ENCODE peak calls at places on chromosomes 5 and 9, in five cellular contexts. E is dorsolateral prefrontal cortex, V is AG04449, G is astrocyte of the spinal cord, P is PC-9. H is an unnamed sample.

GRCh38 chr9:132877818-132878694 is at the start of gene AK8:
- DNase-seq in E (peak; percentile 53), V (no peak), G (peak; percentile 73), P (peak; percentile 45), H (peak; percentile 73)

GRCh38 chr5:108727154-108727638 is 20.5 kb upstream of the FER start:
- DNase-seq in E (peak; percentile 37), V (no peak), G (no peak), P (peak; percentile 51), H (peak; percentile 76)

GRCh38 chr9:18985464-18985951 is 47.5 kb downstream of the SAXO1 start:
- DNase-seq in E (no peak), V (peak; percentile 38), G (no peak), P (no peak), H (no peak)

GRCh38 chr5:67377651-67378050 is 181.1 kb upstream of the CD180 start:
- DNase-seq in E (no peak), V (no peak), G (no peak), P (no peak), H (peak; percentile 23)

GRCh38 chr9:81053298-81054025 is 635.9 kb downstream of the TLE1 start:
- DNase-seq in E (no peak), V (no peak), G (peak; percentile 39), P (no peak), H (no peak)

GRCh38 chr5:129271309-129271708 is 176.8 kb downstream of the ISOC1 start:
- DNase-seq in E (no peak), V (no peak), G (no peak), P (no peak), H (peak; percentile 52)

GRCh38 chr5:83657807-83658206 is 62.8 kb downstream of the HAPLN1 start:
- DNase-seq in E (no peak), V (no peak), G (no peak), P (no peak), H (no peak)

GRCh38 chr5:154611341-154611767 is 133.3 kb upstream of the HAND1 start:
- DNase-seq in E (no peak), V (no peak), G (no peak), P (no peak), H (no peak)

GRCh38 chr5:124677999-124678385 is 68.4 kb downstream of the ZNF608 start:
- DNase-seq in E (no peak), V (no peak), G (no peak), P (no peak), H (no peak)

GRCh38 chr5:118834710-118835109 is 153.6 kb downstream of the DTWD2 start:
- DNase-seq in E (no peak), V (no peak), G (no peak), P (no peak), H (no peak)

GRCh38 chr9:117963493-117963892 is 259.3 kb downstream of the TLR4 start:
- DNase-seq in E (no peak), V (no peak), G (no peak), P (no peak), H (no peak)

GRCh38 chr9:70924905-70925547 is 196.4 kb downstream of the TRPM3 start:
- DNase-seq in E (peak; percentile 54), V (peak; percentile 65), G (peak; percentile 90), P (no peak), H (peak; percentile 82)

GRCh38 chr5:68962632-68963484 is 131.0 kb upstream of the SLC30A5 start:
- DNase-seq in E (peak; percentile 76), V (no peak), G (peak; percentile 68), P (peak; percentile 42), H (peak; percentile 59)

GRCh38 chr9:32741706-32742105 is 41.6 kb upstream of the TMEM215 start:
- DNase-seq in E (no peak), V (no peak), G (peak; percentile 34), P (peak; percentile 82), H (peak; percentile 60)

GRCh38 chr9:93452710-93453046 is 703 bp downstream of the FAM120AOS start:
- DNase-seq in E (no peak), V (no peak), G (no peak), P (peak; percentile 36), H (peak; percentile 22)

GRCh38 chr9:70413427-70413797 is 1.0 kb downstream of the KLF9 start:
- DNase-seq in E (no peak), V (no peak), G (no peak), P (peak; percentile 44), H (no peak)

GRCh38 chr5:59921816-59922215 is 28.3 kb upstream of the PDE4D start:
- DNase-seq in E (no peak), V (no peak), G (no peak), P (no peak), H (no peak)

GRCh38 chr5:638501-639252 is 26.5 kb downstream of the CEP72 start:
- DNase-seq in E (no peak), V (no peak), G (no peak), P (no peak), H (no peak)

GRCh38 chr5:169700611-169701010 is 63.5 kb downstream of the DOCK2 start:
- DNase-seq in E (no peak), V (no peak), G (no peak), P (no peak), H (no peak)

GRCh38 chr5:169702726-169703481 is 65.8 kb downstream of the DOCK2 start:
- DNase-seq in E (no peak), V (no peak), G (peak; percentile 32), P (no peak), H (no peak)

GRCh38 chr5:169705322-169705721 is 68.2 kb downstream of the DOCK2 start:
- DNase-seq in E (no peak), V (no peak), G (no peak), P (no peak), H (no peak)

GRCh38 chr5:169703803-169704202 is 66.7 kb downstream of the DOCK2 start:
- DNase-seq in E (no peak), V (no peak), G (no peak), P (no peak), H (no peak)

DNA sequence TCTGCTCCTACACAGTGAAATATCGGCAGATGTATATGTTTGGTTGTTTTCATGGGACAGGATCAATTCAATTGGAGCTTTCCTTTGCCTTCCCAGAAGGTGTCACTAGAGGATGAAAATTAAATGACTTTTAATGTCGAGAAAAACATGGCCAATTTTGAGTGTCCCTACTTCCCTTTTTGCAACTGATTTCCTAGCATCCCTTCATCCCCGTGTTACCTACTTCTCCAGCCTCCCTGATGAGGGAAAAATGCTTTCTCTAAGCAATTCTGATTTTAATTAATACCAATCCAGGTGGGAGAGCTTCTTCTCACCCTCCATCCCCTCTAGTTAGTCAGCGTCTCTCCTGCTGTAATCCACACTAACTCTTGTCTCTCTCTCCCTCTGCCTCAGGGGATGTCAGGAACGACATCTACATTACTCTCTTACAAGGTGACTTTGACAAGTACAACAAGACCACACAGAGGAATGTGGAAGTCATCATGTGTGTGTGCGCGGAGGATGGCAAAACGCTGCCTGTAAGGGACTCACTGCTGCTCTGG is 64.9 kb downstream of the DOCK2 start:
- DNase-seq in E (no peak), V (no peak), G (peak; percentile 66), P (peak; percentile 56), H (peak; percentile 50)
- TF ChIP-seq CTCF in E (peak; percentile 75), V (peak; percentile 54), G (peak; percentile 67), P (peak; percentile 65), H (peak; percentile 67)

GRCh38 chr9:121597693-121598166 is 53.7 kb upstream of the DAB2IP start:
- DNase-seq in E (no peak), V (no peak), G (no peak), P (no peak), H (no peak)

GRCh38 chr9:121596515-121596914 is 54.9 kb upstream of the DAB2IP start:
- DNase-seq in E (no peak), V (no peak), G (no peak), P (no peak), H (no peak)

GRCh38 chr9:121599872-121600585 is 51.4 kb upstream of the DAB2IP start:
- DNase-seq in E (no peak), V (no peak), G (no peak), P (no peak), H (no peak)

GRCh38 chr9:121599186-121599871 is 52.1 kb upstream of the DAB2IP start:
- DNase-seq in E (no peak), V (no peak), G (no peak), P (peak; percentile 69), H (peak; percentile 64)

GRCh38 chr9:121598167-121599000 is 53.0 kb upstream of the DAB2IP start:
- DNase-seq in E (no peak), V (peak; percentile 67), G (peak; percentile 75), P (peak; percentile 90), H (peak; percentile 91)
- H3K4me3 ChIP-seq in E (peak overlapping the region; percentile 71), V (peak overlapping the region; percentile 57), G (peak overlapping the region; percentile 17), P (peak overlapping the region; percentile 92), H (peak overlapping the region; percentile 48)

GRCh38 chr5:114065942-114066341 is 295.9 kb upstream of the KCNN2 start:
- DNase-seq in E (no peak), V (no peak), G (no peak), P (no peak), H (no peak)

DNA sequence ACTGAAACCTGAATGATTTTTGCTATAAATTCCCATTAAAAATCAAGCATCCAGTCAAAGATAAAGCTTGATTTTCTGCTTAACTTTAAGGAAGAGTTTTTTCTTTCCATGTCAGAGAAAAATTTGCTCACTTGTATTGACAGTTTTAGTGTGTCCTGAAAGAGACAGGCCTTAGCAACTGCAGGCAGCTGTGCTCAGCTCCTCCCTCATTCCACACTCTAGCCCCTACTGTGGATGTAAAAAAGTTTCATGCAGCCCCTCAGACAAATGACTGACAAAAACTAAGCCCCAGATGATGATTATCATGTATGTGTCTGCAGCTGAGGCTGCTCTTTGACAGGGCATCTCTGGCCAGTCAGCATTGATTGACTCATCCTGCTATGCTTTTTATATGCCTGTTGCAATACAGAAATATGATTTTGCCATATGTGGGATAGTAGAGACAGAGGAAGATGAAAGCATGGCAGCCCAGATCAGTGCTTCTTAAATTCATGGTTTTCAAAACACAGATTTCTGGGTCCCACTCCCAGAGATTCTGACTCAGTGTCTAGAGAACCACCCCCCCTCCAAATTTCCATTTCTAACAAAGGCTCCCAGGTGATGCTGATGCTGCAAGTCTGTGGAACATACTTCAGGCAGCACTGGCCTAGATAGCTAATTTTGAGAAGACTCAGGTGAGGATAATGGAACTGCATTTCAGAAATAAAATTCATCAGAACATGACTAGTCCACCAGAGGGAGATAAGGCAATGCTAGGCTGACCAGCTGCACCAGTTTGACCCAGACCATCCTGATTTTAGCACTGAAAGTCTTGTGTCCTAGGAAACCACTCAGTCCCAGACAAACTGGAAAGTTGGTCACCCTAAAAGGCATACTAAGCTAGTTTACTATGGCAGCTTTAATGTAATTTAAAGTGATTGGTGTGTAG is 298.7 kb upstream of the KCNN2 start:
- DNase-seq in E (no peak), V (no peak), G (no peak), P (no peak), H (peak; percentile 5)
- TF ChIP-seq CTCF in E (no peak), V (peak; percentile 19), G (no peak), P (no peak), H (no peak)

GRCh38 chr9:131330814-131331600 is 41.5 kb downstream of the PLPP7 start:
- DNase-seq in E (no peak), V (no peak), G (no peak), P (no peak), H (no peak)
- H3K4me3 ChIP-seq in E (no peak overlapping the region), V (no peak overlapping the region), G (no peak overlapping the region), P (no peak overlapping the region), H (no peak overlapping the region)

DNA sequence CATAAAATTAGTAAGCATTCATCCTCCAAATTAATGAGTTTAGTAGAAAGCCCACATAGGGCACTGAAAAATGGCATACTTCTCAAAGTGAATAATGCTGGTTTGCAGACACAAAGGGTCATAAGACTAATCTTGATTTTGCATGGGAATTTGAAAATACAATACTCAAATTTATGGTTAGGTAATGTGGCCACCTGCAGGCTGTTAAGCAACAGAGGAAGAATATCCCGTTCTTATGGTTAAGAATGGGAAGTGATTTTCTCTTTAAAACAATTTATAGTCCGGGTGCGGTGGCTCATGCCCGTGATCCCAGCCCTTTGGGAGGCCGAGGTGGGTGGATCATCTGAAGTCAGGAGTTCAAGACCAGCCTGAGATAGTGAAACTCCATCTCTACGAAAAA is 9.4 kb upstream of the PLCXD3 start:
- DNase-seq in E (no peak), V (no peak), G (no peak), P (no peak), H (peak; percentile 5)
- TF ChIP-seq CTCF in E (no peak), V (no peak), G (peak; percentile 6), P (peak; percentile 39), H (no peak)

H was measured in epithelial cell of esophagus.